ENCODE peak calls at places on chromosomes 13 and 19, in six cellular contexts. One of them, this sample, is unnamed.

GRCh38 chr19:30649934-30650614 is 277.9 kb downstream of the ZNF536 start:
- DNase-seq in frontal cortex: no peak
- DNase-seq in fibroblast of lung: peak
- DNase-seq in ELR: peak
- DNase-seq in fibroblast of the conjunctiva: peak
- DNase-seq in HFFc6: peak
- DNase-seq in this sample: peak

GRCh38 chr13:60230593-60230992 is 66.9 kb upstream of the DIAPH3 start:
- DNase-seq in fibroblast of lung: peak
- DNase-seq in ELR: no peak
- DNase-seq in fibroblast of the conjunctiva: no peak
- DNase-seq in HFFc6: no peak
- DNase-seq in frontal cortex: no peak
- DNase-seq in this sample: no peak

GRCh38 chr19:9498183-9498902 is at the start of gene ZNF560:
- DNase-seq in fibroblast of the conjunctiva: peak
- DNase-seq in frontal cortex: no peak
- DNase-seq in HFFc6: no peak
- DNase-seq in ELR: peak
- DNase-seq in fibroblast of lung: peak
- DNase-seq in this sample: peak

GRCh38 chr19:13154241-13154778 is 4.1 kb downstream of the IER2 start:
- DNase-seq in ELR: peak
- DNase-seq in fibroblast of lung: peak
- DNase-seq in frontal cortex: no peak
- DNase-seq in fibroblast of the conjunctiva: peak
- DNase-seq in HFFc6: peak
- DNase-seq in this sample: peak

GRCh38 chr19:8505680-8506401 is 3.4 kb upstream of the PRAM1 start:
- DNase-seq in ELR: peak
- DNase-seq in HFFc6: peak
- DNase-seq in fibroblast of the conjunctiva: peak
- DNase-seq in frontal cortex: peak
- DNase-seq in fibroblast of lung: peak
- DNase-seq in this sample: peak

GRCh38 chr13:76894401-76895110 is 8.4 kb upstream of the KCTD12 start:
- DNase-seq in ELR: no peak
- DNase-seq in frontal cortex: no peak
- DNase-seq in fibroblast of the conjunctiva: no peak
- DNase-seq in fibroblast of lung: no peak
- DNase-seq in HFFc6: no peak
- DNase-seq in this sample: no peak

GRCh38 chr13:81487151-81487550 is 1146.2 kb upstream of the SPRY2 start:
- DNase-seq in fibroblast of the conjunctiva: peak
- DNase-seq in fibroblast of lung: no peak
- DNase-seq in HFFc6: no peak
- DNase-seq in ELR: peak
- DNase-seq in frontal cortex: no peak
- DNase-seq in this sample: no peak

GRCh38 chr19:17539288-17540117 is 15.9 kb upstream of the COLGALT1 start:
- DNase-seq in fibroblast of lung: peak
- DNase-seq in fibroblast of the conjunctiva: peak
- DNase-seq in frontal cortex: peak
- DNase-seq in HFFc6: peak
- DNase-seq in ELR: peak
- DNase-seq in this sample: peak

GRCh38 chr13:110379905-110380341 is 72.8 kb downstream of the COL4A2 start:
- DNase-seq in fibroblast of the conjunctiva: no peak
- DNase-seq in frontal cortex: no peak
- DNase-seq in fibroblast of lung: peak
- DNase-seq in HFFc6: peak
- DNase-seq in ELR: peak
- DNase-seq in this sample: peak

GRCh38 chr19:33971073-33971472 is 174.4 kb downstream of the KCTD15 start:
- DNase-seq in ELR: no peak
- DNase-seq in frontal cortex: no peak
- DNase-seq in fibroblast of lung: no peak
- DNase-seq in HFFc6: no peak
- DNase-seq in fibroblast of the conjunctiva: no peak
- DNase-seq in this sample: no peak

GRCh38 chr19:17049711-17050280 is 23.2 kb upstream of the CPAMD8 start:
- DNase-seq in frontal cortex: no peak
- DNase-seq in fibroblast of lung: peak
- DNase-seq in ELR: peak
- DNase-seq in HFFc6: peak
- DNase-seq in fibroblast of the conjunctiva: peak
- DNase-seq in this sample: peak

GRCh38 chr13:37701306-37701705 is 102.7 kb upstream of the POSTN start:
- DNase-seq in fibroblast of lung: peak
- DNase-seq in ELR: peak
- DNase-seq in frontal cortex: no peak
- DNase-seq in fibroblast of the conjunctiva: no peak
- DNase-seq in HFFc6: peak
- DNase-seq in this sample: peak

GRCh38 chr13:73397486-73398020 is 338.7 kb downstream of the KLF5 start:
- DNase-seq in fibroblast of the conjunctiva: no peak
- DNase-seq in frontal cortex: no peak
- DNase-seq in ELR: no peak
- DNase-seq in fibroblast of lung: no peak
- DNase-seq in HFFc6: no peak
- DNase-seq in this sample: no peak

GRCh38 chr19:10228925-10229324 is 2.2 kb downstream of the S1PR2 start:
- DNase-seq in frontal cortex: peak
- DNase-seq in ELR: peak
- DNase-seq in fibroblast of the conjunctiva: no peak
- DNase-seq in fibroblast of lung: peak
- DNase-seq in HFFc6: no peak
- DNase-seq in this sample: peak

GRCh38 chr13:77143325-77143907 is 116.5 kb upstream of the FBXL3 start:
- DNase-seq in frontal cortex: no peak
- DNase-seq in HFFc6: no peak
- DNase-seq in fibroblast of lung: peak
- DNase-seq in fibroblast of the conjunctiva: no peak
- DNase-seq in ELR: peak
- DNase-seq in this sample: no peak

GRCh38 chr19:29667941-29668340 is 2.7 kb downstream of the PLEKHF1 start:
- DNase-seq in frontal cortex: no peak
- DNase-seq in HFFc6: no peak
- DNase-seq in fibroblast of lung: no peak
- DNase-seq in ELR: no peak
- DNase-seq in fibroblast of the conjunctiva: no peak
- DNase-seq in this sample: no peak

GRCh38 chr19:3275583-3276340 is 51.3 kb downstream of the CELF5 start:
- DNase-seq in frontal cortex: peak
- DNase-seq in HFFc6: peak
- DNase-seq in fibroblast of the conjunctiva: peak
- DNase-seq in fibroblast of lung: peak
- DNase-seq in ELR: peak
- DNase-seq in this sample: peak

GRCh38 chr19:2636897-2637683 is 65.4 kb downstream of the GNG7 start:
- DNase-seq in frontal cortex: peak
- DNase-seq in ELR: peak
- DNase-seq in fibroblast of the conjunctiva: peak
- DNase-seq in fibroblast of lung: peak
- DNase-seq in HFFc6: peak
- DNase-seq in this sample: peak

GRCh38 chr13:96994030-96994848 is at the start of gene OXGR1:
- DNase-seq in fibroblast of lung: no peak
- DNase-seq in ELR: no peak
- DNase-seq in frontal cortex: no peak
- DNase-seq in fibroblast of the conjunctiva: no peak
- DNase-seq in HFFc6: no peak
- DNase-seq in this sample: no peak

GRCh38 chr13:46295531-46296464 is 84.1 kb downstream of the LRRC63 start:
- DNase-seq in HFFc6: peak
- DNase-seq in frontal cortex: no peak
- DNase-seq in ELR: peak
- DNase-seq in fibroblast of the conjunctiva: peak
- DNase-seq in fibroblast of lung: peak
- DNase-seq in this sample: peak

GRCh38 chr19:57651654-57651996 is 17.1 kb upstream of the ZSCAN4 start:
- DNase-seq in fibroblast of lung: no peak
- DNase-seq in fibroblast of the conjunctiva: no peak
- DNase-seq in ELR: no peak
- DNase-seq in frontal cortex: no peak
- DNase-seq in HFFc6: no peak
- DNase-seq in this sample: no peak

GRCh38 chr13:46286972-46287371 is 75.2 kb downstream of the LRRC63 start:
- DNase-seq in frontal cortex: no peak
- DNase-seq in HFFc6: no peak
- DNase-seq in ELR: no peak
- DNase-seq in fibroblast of the conjunctiva: no peak
- DNase-seq in fibroblast of lung: no peak
- DNase-seq in this sample: no peak

GRCh38 chr13:30120133-30120822 is 187.1 kb downstream of the KATNAL1 start:
- DNase-seq in fibroblast of the conjunctiva: no peak
- DNase-seq in frontal cortex: no peak
- DNase-seq in ELR: no peak
- DNase-seq in fibroblast of lung: no peak
- DNase-seq in HFFc6: no peak
- DNase-seq in this sample: no peak

GRCh38 chr19:794989-795658 is 2.1 kb upstream of the PTBP1 start:
- DNase-seq in HFFc6: no peak
- DNase-seq in frontal cortex: no peak
- DNase-seq in fibroblast of the conjunctiva: no peak
- DNase-seq in fibroblast of lung: no peak
- DNase-seq in ELR: no peak
- DNase-seq in this sample: no peak

GRCh38 chr13:40464349-40464748 is 202.1 kb downstream of the FOXO1 start:
- DNase-seq in fibroblast of the conjunctiva: no peak
- DNase-seq in HFFc6: no peak
- DNase-seq in frontal cortex: no peak
- DNase-seq in fibroblast of lung: no peak
- DNase-seq in ELR: no peak
- DNase-seq in this sample: no peak

GRCh38 chr19:10283301-10283733 is 3.4 kb upstream of the ICAM4 start:
- DNase-seq in fibroblast of lung: no peak
- DNase-seq in HFFc6: no peak
- DNase-seq in ELR: no peak
- DNase-seq in frontal cortex: no peak
- DNase-seq in fibroblast of the conjunctiva: no peak
- DNase-seq in this sample: no peak

GRCh38 chr19:35908977-35909683 is 1.0 kb upstream of the TYROBP start:
- DNase-seq in ELR: no peak
- DNase-seq in fibroblast of the conjunctiva: no peak
- DNase-seq in HFFc6: no peak
- DNase-seq in frontal cortex: no peak
- DNase-seq in fibroblast of lung: no peak
- DNase-seq in this sample: no peak

GRCh38 chr13:39766464-39767167 is 111.2 kb downstream of the COG6 start:
- DNase-seq in fibroblast of lung: no peak
- DNase-seq in HFFc6: no peak
- DNase-seq in ELR: no peak
- DNase-seq in frontal cortex: no peak
- DNase-seq in fibroblast of the conjunctiva: no peak
- DNase-seq in this sample: no peak

GRCh38 chr13:39023761-39024160 is 14.1 kb downstream of the PROSER1 start:
- DNase-seq in fibroblast of the conjunctiva: no peak
- DNase-seq in frontal cortex: no peak
- DNase-seq in fibroblast of lung: no peak
- DNase-seq in ELR: no peak
- DNase-seq in HFFc6: no peak
- DNase-seq in this sample: no peak